ENCODE peak calls at places on chromosomes 12 and 14, in four cellular contexts. X, N, U and D are unnamed samples.
A peak's percentile ranks its signal among the peaks of the same experiment; 100 is the strongest.

GRCh38 chr12:2650261-2651060 is 144.3 kb upstream of the FKBP4 start:
- DNase-seq in N (no peak), U (peak; percentile 15), X (no peak), D (peak; percentile 56)

GRCh38 chr12:120851444-120851843 is 52.7 kb downstream of the SPPL3 start:
- DNase-seq in X (no peak), N (no peak), U (no peak), D (no peak)

GRCh38 chr12:120199595-120200306 is 1.2 kb downstream of the RPLP0 start:
- DNase-seq in N (peak; percentile 59), X (no peak), U (peak; percentile 59), D (no peak)

GRCh38 chr12:117900561-117900960 is 68.2 kb downstream of the KSR2 start:
- DNase-seq in X (no peak), U (no peak), N (no peak), D (no peak)

GRCh38 chr12:20369164-20370000 is 1.0 kb downstream of the PDE3A start:
- DNase-seq in U (peak; percentile 71), N (peak; percentile 63), X (no peak), D (no peak)

GRCh38 chr12:94134226-94134795 is 14.1 kb upstream of the PLXNC1 start:
- DNase-seq in N (no peak), U (peak; percentile 25), X (no peak), D (no peak)

GRCh38 chr14:93960108-93960475 is 16.3 kb downstream of the ASB2 start:
- DNase-seq in X (no peak), N (no peak), U (no peak), D (no peak)

GRCh38 chr12:78239566-78239965 is 408.9 kb downstream of the NAV3 start:
- DNase-seq in U (no peak), N (no peak), X (no peak), D (no peak)

GRCh38 chr14:27608377-27608776 is 1010.5 kb upstream of the NOVA1 start:
- DNase-seq in X (no peak), U (no peak), N (no peak), D (no peak)

GRCh38 chr14:94081386-94081820 is 293 bp downstream of the IFI27L1 start:
- DNase-seq in U (no peak), X (no peak), N (no peak), D (no peak)

GRCh38 chr12:80676856-80677255 is 30.6 kb upstream of the MYF6 start:
- DNase-seq in N (no peak), U (no peak), X (no peak), D (no peak)

GRCh38 chr14:104465482-104466390 is 113.8 kb upstream of the C14orf180 start:
- DNase-seq in X (no peak), U (no peak), N (no peak), D (no peak)

GRCh38 chr14:84482256-84483071 is 1047.5 kb upstream of the FLRT2 start:
- DNase-seq in N (no peak), X (no peak), U (no peak), D (no peak)

GRCh38 chr14:106129274-106129673 is 602.9 kb downstream of the TMEM121 start:
- DNase-seq in U (no peak), N (no peak), X (no peak), D (no peak)

GRCh38 chr14:45251912-45252311 is 1.1 kb downstream of the MIS18BP1 start:
- DNase-seq in X (no peak), U (no peak), N (no peak), D (no peak)

GRCh38 chr14:92952497-92953298 is 29.7 kb downstream of the CHGA start:
- DNase-seq in U (no peak), X (no peak), N (no peak), D (no peak)

GRCh38 chr12:13940466-13940865 is 40.9 kb downstream of the GRIN2B start:
- DNase-seq in U (no peak), X (no peak), N (no peak), D (no peak)

DNA sequence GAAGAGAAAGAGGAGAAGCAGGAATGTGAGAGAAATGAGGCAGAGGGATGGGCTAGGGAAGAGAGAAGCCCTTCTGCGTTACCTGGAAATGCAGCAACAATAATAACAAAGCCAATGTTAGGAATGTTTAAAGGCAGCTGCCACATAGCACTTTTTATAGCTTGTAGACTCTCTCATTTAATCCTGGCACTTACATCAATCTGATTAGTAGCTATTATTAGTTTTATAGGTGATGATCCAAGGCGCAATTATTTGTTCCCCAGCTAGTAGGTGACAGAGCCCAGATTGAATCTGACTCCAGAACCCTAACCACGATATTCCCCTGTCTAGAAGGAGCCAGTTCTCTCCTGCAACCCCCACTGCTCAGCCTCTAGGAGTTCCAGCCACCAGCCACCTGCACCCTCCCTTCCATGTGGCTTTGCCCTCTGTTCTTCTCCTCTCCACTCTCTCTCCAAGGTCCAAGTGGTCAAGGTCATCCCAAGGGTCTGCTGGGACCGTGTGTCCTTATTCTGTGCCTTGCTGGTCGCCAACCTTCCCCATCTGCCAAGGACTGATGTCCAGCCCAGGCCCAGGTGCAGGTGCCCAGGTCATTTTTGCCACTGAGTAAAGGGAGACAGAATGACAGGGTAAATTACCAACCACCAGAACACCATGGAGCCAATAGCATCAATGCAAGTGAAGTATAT is 29.4 kb upstream of the CIPC start:
- DNase-seq in U (no peak), X (no peak), N (no peak), D (no peak)
- H3K27ac ChIP-seq in U (no peak overlapping the region), X (no peak overlapping the region), N (no peak overlapping the region), D (no peak overlapping the region)

GRCh38 chr12:570949-571794 is 92.1 kb downstream of the NINJ2 start:
- DNase-seq in U (peak; percentile 83), N (peak; percentile 82), X (no peak), D (peak; percentile 86)
- H3K27ac ChIP-seq in U (peak overlapping the region; percentile 87), N (peak overlapping the region; percentile 95), X (peak overlapping the region; percentile 58), D (peak overlapping the region; percentile 93)

DNA sequence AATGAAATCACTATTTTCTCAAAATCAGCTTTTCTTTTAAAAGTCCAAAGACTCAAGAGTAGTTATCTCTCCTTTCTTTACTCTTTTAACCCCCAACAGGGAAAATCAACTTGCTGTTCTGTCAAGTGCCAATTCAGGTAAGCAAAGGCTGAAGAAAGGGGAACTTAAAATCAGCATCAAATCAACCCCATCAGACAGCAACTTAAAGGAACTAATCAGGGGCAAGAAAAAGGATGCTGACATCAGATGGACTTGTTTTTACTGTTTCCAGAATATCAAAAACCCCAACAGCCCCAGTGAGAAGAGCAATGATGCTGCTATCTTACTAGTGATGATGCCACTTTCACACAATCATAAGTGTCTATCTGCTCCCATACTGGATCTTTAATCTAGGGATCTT is 3.4 kb downstream of the BAZ2A start:
- DNase-seq in U (no peak), X (no peak), N (no peak), D (no peak)
- H3K27ac ChIP-seq in U (no peak overlapping the region), X (no peak overlapping the region), N (no peak overlapping the region), D (no peak overlapping the region)

DNA sequence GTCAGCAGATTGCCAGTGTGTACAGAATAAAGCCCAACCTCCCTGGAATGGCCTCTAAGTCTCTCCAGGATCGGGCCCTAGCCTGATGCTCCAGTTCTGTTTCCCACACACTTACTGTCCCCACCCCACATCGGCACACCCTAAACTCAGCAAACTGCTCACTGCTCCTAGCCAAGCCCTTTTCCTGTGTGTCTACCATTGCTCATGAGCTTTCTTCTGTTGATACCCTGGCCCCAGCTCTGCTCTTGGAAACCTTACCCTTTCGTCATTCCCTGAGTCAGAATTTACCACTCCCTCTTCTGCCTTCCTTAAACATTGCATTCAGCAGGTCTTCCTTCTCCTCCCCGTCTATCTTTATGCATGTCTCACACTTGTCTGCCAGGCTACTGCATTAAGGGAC is 158.9 kb downstream of the TMX1 start:
- DNase-seq in N (peak; percentile 29), X (no peak), U (no peak), D (peak; percentile 95)
- H3K27ac ChIP-seq in N (no peak overlapping the region), X (no peak overlapping the region), U (no peak overlapping the region), D (peak overlapping the region; percentile 100)

DNA sequence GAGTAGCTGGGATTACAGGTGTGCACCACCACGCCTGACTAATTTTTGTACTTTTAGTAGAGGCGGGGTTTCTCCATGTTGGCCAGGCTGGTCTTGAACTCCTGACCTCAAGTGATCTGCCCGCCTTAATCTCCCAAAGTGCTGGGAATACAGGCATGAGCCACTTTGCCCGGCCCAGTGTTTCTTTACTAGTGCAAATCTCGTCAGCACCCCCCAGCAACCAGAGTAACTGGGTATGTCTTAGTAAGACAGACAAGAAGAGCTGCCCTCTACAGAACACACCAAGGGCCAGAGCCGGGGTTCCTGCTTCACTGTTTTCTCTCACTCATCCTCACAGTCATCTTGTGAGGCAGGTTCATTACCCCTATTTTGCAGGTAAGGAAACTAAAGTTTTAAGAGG is 78.5 kb upstream of the GPR68 start:
- DNase-seq in N (no peak), X (no peak), U (no peak), D (no peak)
- H3K27ac ChIP-seq in N (peak overlapping the region; percentile 47), X (no peak overlapping the region), U (peak overlapping the region; percentile 86), D (no peak overlapping the region)

GRCh38 chr12:104605685-104606084 is 148.9 kb downstream of the CHST11 start:
- DNase-seq in X (no peak), N (peak; percentile 70), U (peak; percentile 41), D (no peak)
- H3K27ac ChIP-seq in X (no peak overlapping the region), N (no peak overlapping the region), U (peak overlapping the region; percentile 72), D (peak overlapping the region; percentile 95)

DNA sequence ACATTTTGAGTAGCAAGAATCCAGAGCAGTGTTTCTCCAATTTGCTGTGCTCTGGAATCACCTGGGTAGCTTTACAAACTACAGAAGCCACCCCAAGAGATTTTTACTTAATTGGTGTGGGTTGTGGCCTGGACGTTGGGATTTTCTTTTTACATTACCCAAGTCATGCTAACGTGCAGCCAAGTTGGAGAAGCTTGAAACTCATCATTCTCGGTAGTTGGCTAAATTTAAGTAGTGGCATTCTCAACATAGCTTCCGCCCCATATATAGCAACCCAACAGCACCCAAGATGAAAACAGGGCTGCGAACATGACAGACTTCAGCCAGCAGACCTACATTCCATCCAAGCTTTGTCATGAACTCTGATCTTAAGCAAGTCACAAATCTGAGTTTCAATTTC is 25.0 kb downstream of the DAD1 start:
- DNase-seq in N (no peak), X (no peak), U (no peak), D (no peak)
- H3K27ac ChIP-seq in N (peak overlapping the region; percentile 66), X (no peak overlapping the region), U (peak overlapping the region; percentile 12), D (no peak overlapping the region)